ENCODE peak calls at places on chromosomes 4 and X, in four cellular contexts. B, G, I and S are unnamed samples.

GRCh38 chr4:166045457-166045856 is 172.4 kb downstream of the TLL1 start:
- DNase-seq in B (no peak), G (no peak), I (no peak), S (no peak)

GRCh38 chrX:132769609-132770008 is 188.8 kb downstream of the HS6ST2 start:
- DNase-seq in B (no peak), G (no peak), I (no peak), S (no peak)

GRCh38 chrX:46910415-46910814 is 1.8 kb upstream of the JADE3 start:
- DNase-seq in B (no peak), G (no peak), I (no peak), S (no peak)

GRCh38 chrX:13482764-13483552 is 86.4 kb upstream of the EGFL6 start:
- DNase-seq in B (no peak), G (no peak), I (no peak), S (no peak)

GRCh38 chrX:22278375-22278774 is 5.7 kb downstream of the CBLL2 start:
- DNase-seq in B (no peak), G (no peak), I (peak; percentile 11), S (no peak)

GRCh38 chr4:185780472-185780871 is 31.5 kb downstream of the SORBS2 start:
- DNase-seq in B (no peak), G (no peak), I (no peak), S (no peak)

GRCh38 chr4:71559957-71560541 is 221.2 kb downstream of the SLC4A4 start:
- DNase-seq in B (peak; percentile 15), G (no peak), I (peak; percentile 23), S (no peak)

GRCh38 chrX:110847334-110847733 is 51.7 kb upstream of the CHRDL1 start:
- DNase-seq in B (no peak), G (peak; percentile 29), I (peak; percentile 54), S (no peak)

GRCh38 chr4:96295143-96295763 is 455.4 kb downstream of the PDHA2 start:
- DNase-seq in B (no peak), G (no peak), I (no peak), S (no peak)

GRCh38 chr4:141458501-141458900 is 177.9 kb upstream of the IL15 start:
- DNase-seq in B (peak; percentile 30), G (peak; percentile 71), I (peak; percentile 48), S (no peak)

GRCh38 chr4:139728146-139728545 is 62.5 kb downstream of the MGST2 start:
- DNase-seq in B (no peak), G (no peak), I (no peak), S (no peak)

GRCh38 chr4:182338059-182338458 is 94.9 kb downstream of the TENM3 start:
- DNase-seq in B (no peak), G (no peak), I (no peak), S (no peak)

GRCh38 chr4:53744446-53745160 is 153.3 kb upstream of the LNX1 start:
- DNase-seq in B (no peak), G (no peak), I (no peak), S (no peak)

GRCh38 chrX:123731258-123731986 is 1.4 kb downstream of the THOC2 start:
- DNase-seq in B (no peak), G (peak; percentile 17), I (no peak), S (no peak)

GRCh38 chr4:83582289-83582756 is 46.4 kb downstream of the GPAT3 start:
- DNase-seq in B (peak; percentile 74), G (peak; percentile 42), I (peak; percentile 59), S (no peak)

GRCh38 chr4:150056569-150056968 is 21.7 kb upstream of the DCLK2 start:
- DNase-seq in B (peak; percentile 39), G (no peak), I (peak; percentile 85), S (no peak)

GRCh38 chr4:8506373-8507250 is 66.0 kb downstream of the TRMT44 start:
- DNase-seq in B (no peak), G (no peak), I (no peak), S (no peak)

GRCh38 chr4:151563194-151563593 is 154.2 kb downstream of the FHIP1A start:
- DNase-seq in B (no peak), G (no peak), I (no peak), S (no peak)

GRCh38 chr4:140260227-140260626 is 106.2 kb upstream of the MAML3 start:
- DNase-seq in B (no peak), G (peak; percentile 85), I (peak; percentile 34), S (no peak)

GRCh38 chr4:112531146-112531545 is 15.2 kb upstream of the NEUROG2 start:
- DNase-seq in B (no peak), G (no peak), I (no peak), S (no peak)

GRCh38 chr4:97691111-97691605 is 452.1 kb downstream of the STPG2 start:
- DNase-seq in B (no peak), G (no peak), I (no peak), S (no peak)

GRCh38 chr4:183987529-183987946 is 82.4 kb downstream of the STOX2 start:
- DNase-seq in B (peak; percentile 44), G (peak; percentile 89), I (peak; percentile 68), S (peak; percentile 70)

GRCh38 chrX:119655125-119655524 is 37.8 kb downstream of the SEPTIN6 start:
- DNase-seq in B (no peak), G (peak; percentile 27), I (peak; percentile 11), S (no peak)

GRCh38 chr4:122583906-122584305 is 37.0 kb downstream of the IL21 start:
- DNase-seq in B (no peak), G (no peak), I (no peak), S (peak; percentile 18)

GRCh38 chr4:162682651-162683050 is 484.0 kb downstream of the NAF1 start:
- DNase-seq in B (no peak), G (no peak), I (peak; percentile 48), S (no peak)

GRCh38 chr4:635851-636627 is 10.7 kb downstream of the PDE6B start:
- DNase-seq in B (no peak), G (no peak), I (no peak), S (no peak)

GRCh38 chr4:168509786-168510185 is 12.9 kb downstream of the PALLD start:
- DNase-seq in B (peak; percentile 71), G (no peak), I (no peak), S (no peak)

GRCh38 chrX:77447339-77448149 is at the start of gene FGF16:
- DNase-seq in B (no peak), G (no peak), I (no peak), S (no peak)

GRCh38 chr4:36385951-36386561 is 104.6 kb downstream of the DTHD1 start:
- DNase-seq in B (no peak), G (no peak), I (no peak), S (no peak)

GRCh38 chr4:42483426-42484379 is 86.4 kb downstream of the SHISA3 start:
- DNase-seq in B (no peak), G (no peak), I (no peak), S (no peak)

GRCh38 chr4:90357117-90357710 is 230.0 kb downstream of the CCSER1 start:
- DNase-seq in B (peak; percentile 36), G (peak; percentile 20), I (peak; percentile 71), S (no peak)

GRCh38 chr4:100576570-100576969 is 58.7 kb upstream of the EMCN start:
- DNase-seq in B (no peak), G (no peak), I (no peak), S (no peak)

GRCh38 chr4:113112341-113112978 is 63.0 kb downstream of the ANK2 start:
- DNase-seq in B (no peak), G (no peak), I (no peak), S (no peak)

GRCh38 chr4:93337196-93337595 is 491.4 kb upstream of the ATOH1 start:
- DNase-seq in B (no peak), G (no peak), I (no peak), S (no peak)

GRCh38 chr4:62544428-62544827 is 1344.3 kb downstream of the ADGRL3 start:
- DNase-seq in B (no peak), G (no peak), I (no peak), S (no peak)

GRCh38 chrX:46549914-46550313 is 4.7 kb upstream of the ZNF674 start:
- DNase-seq in B (no peak), G (no peak), I (no peak), S (no peak)